ENCODE peak calls at places on chromosome 22, in six cellular contexts. P is thoracic aorta, V is NT2/D1, F is left ventricle myocardium inferior, C is fibroblast of lung, S is BJ. G is an unnamed sample.

GRCh38 chr22:26658161-26658560 is 773 bp downstream of the MIAT start:
- DNase-seq in P (no peak), V (no peak), F (no peak), C (no peak), S (no peak), G (no peak)

GRCh38 chr22:22151308-22151707 is 93.3 kb upstream of the VPREB1 start:
- DNase-seq in P (no peak), V (no peak), F (no peak), C (no peak), S (no peak), G (no peak)

GRCh38 chr22:47107431-47107830 is 345.0 kb downstream of the TBC1D22A start:
- DNase-seq in P (no peak), V (no peak), F (no peak), C (peak; percentile 80), S (peak; percentile 27), G (no peak)

GRCh38 chr22:38172489-38173155 is 9.0 kb downstream of the PLA2G6 start:
- DNase-seq in P (no peak), V (no peak), F (peak; percentile 76), C (peak; percentile 62), S (no peak), G (peak; percentile 88)

GRCh38 chr22:27309713-27310112 is 491.8 kb downstream of the MN1 start:
- DNase-seq in P (no peak), V (no peak), F (no peak), C (no peak), S (no peak), G (no peak)

GRCh38 chr22:16774911-16775529 is 50.2 kb downstream of the XKR3 start:
- DNase-seq in P (no peak), V (no peak), F (no peak), C (no peak), S (no peak), G (no peak)

GRCh38 chr22:24434472-24435322 is 7.3 kb downstream of the ADORA2A start:
- DNase-seq in P (no peak), V (no peak), F (no peak), C (no peak), S (no peak), G (no peak)

GRCh38 chr22:30420401-30421178 is 5.0 kb upstream of the MTFP1 start:
- DNase-seq in P (no peak), V (no peak), F (no peak), C (peak; percentile 64), S (peak; percentile 52), G (no peak)

GRCh38 chr22:31614781-31615480 is 47.1 kb downstream of the PISD start:
- DNase-seq in P (no peak), V (no peak), F (no peak), C (no peak), S (no peak), G (no peak)

GRCh38 chr22:41777749-41778395 is 22.6 kb upstream of the CCDC134 start:
- DNase-seq in P (no peak), V (no peak), F (no peak), C (no peak), S (no peak), G (no peak)

GRCh38 chr22:30301995-30302809 is 12.9 kb upstream of the CASTOR1 start:
- DNase-seq in P (no peak), V (no peak), F (peak; percentile 57), C (peak; percentile 86), S (peak; percentile 52), G (no peak)

GRCh38 chr22:25334091-25334490 is 114.7 kb downstream of the CRYBB2 start:
- DNase-seq in P (no peak), V (peak; percentile 54), F (peak; percentile 28), C (peak; percentile 4), S (no peak), G (peak; percentile 44)

GRCh38 chr22:26522592-26522991 is 10.3 kb upstream of the TFIP11 start:
- DNase-seq in P (no peak), V (no peak), F (no peak), C (no peak), S (no peak), G (no peak)

GRCh38 chr22:44625981-44626687 is 75.9 kb upstream of the PRR5 start:
- DNase-seq in P (no peak), V (no peak), F (peak; percentile 62), C (peak; percentile 51), S (no peak), G (peak; percentile 69)

GRCh38 chr22:29343313-29343805 is 27.9 kb upstream of the RASL10A start:
- DNase-seq in P (no peak), V (no peak), F (peak; percentile 73), C (peak; percentile 24), S (peak; percentile 43), G (no peak)

GRCh38 chr22:22870577-22871398 is 16.8 kb upstream of the IGLL5 start:
- DNase-seq in P (no peak), V (no peak), F (no peak), C (no peak), S (no peak), G (no peak)

DNA sequence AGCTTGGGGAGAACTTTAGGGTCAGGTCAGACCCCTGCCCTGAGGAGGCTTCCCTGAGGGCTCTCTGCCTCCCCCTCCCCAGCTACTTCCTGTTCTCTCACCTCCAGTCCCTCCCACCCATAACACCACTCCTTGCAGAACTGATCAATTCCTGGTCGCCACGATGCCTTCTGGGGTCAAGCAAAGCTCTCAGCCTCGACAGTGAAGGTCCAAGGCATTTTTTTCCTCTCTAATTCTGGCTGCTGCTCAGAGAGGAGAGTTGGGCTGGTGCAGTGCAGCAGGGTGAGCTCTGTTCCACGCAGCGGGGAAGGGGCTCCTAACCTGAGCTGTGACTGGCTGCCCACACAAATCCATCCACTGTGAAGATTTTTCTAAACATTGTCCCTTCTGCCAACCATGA is 628.4 kb downstream of the BRD1 start:
- DNase-seq in P (no peak), V (no peak), F (no peak), C (no peak), S (no peak), G (peak; percentile 40)
- H3K27me3 ChIP-seq in P (no peaks in the 10 kb centered on the region), V (no peaks in the 10 kb centered on the region), F (peaks cover 46% of the 10 kb centered on the region), C (no peaks in the 10 kb centered on the region), S (no peaks in the 10 kb centered on the region), G (no peaks in the 10 kb centered on the region)

GRCh38 chr22:19356708-19357269 is 65.3 kb upstream of the CLTCL1 start:
- DNase-seq in P (no peak), V (no peak), F (no peak), C (no peak), S (no peak), G (no peak)
- H3K4me3 ChIP-seq in P (no peak overlapping the region), V (no peak overlapping the region), F (no peak overlapping the region), C (no peak overlapping the region), S (no peak overlapping the region), G (no peak overlapping the region)

GRCh38 chr22:35037089-35037488 is 28.9 kb upstream of the ISX start:
- DNase-seq in P (no peak), V (peak; percentile 11), F (no peak), C (no peak), S (no peak), G (no peak)
- H3K27me3 ChIP-seq in P (no peaks in the 10 kb centered on the region), V (no peaks in the 10 kb centered on the region), F (peaks cover 56% of the 10 kb centered on the region), C (no peaks in the 10 kb centered on the region), S (no peaks in the 10 kb centered on the region), G (no peaks in the 10 kb centered on the region)

DNA sequence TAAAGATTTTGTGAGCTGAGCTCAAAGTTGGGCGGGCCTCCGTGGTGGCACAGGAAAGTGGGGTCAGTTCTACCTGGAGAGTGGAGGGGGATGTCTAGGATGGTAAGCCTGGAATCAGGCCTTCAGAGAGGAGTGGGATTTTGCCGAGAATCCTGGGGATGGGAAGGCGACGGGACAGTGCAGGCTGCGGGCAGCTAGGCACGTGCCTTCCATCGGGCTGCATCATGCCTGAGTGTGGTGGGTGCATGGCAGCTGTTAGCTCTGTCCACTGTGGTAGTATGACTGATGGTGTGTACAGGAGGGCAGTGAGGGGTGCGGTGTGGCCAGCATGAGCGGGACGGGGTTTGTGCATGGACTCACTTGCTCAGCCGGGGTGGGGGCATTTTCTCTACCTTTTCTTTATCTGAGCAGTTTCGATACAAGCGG is 3.6 kb downstream of the SHANK3 start:
- DNase-seq in P (no peak), V (no peak), F (no peak), C (no peak), S (no peak), G (no peak)
- H3K4me3 ChIP-seq in P (no peak overlapping the region), V (no peak overlapping the region), F (peak overlapping the region; percentile 69), C (no peak overlapping the region), S (no peak overlapping the region), G (no peak overlapping the region)

DNA sequence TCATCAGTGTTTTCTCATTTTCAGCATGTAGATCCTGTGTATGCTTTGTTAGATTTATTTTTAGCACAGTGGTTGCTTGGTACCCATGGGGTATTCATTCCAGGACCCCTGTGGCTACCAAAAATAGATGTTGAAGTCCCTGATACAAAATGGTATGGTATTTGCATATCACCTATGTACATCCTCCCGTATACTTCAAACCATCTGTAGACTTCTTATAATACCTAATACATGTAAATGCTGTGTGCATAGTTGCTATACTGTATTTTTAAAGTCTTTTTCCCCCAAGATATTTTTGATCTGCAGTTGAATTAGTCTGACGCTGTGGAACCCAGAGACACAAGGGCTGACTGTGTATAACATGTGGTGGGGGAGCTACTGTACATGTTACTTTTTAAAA is 101.1 kb downstream of the ATXN10 start:
- DNase-seq in P (no peak), V (no peak), F (no peak), C (no peak), S (no peak), G (no peak)
- H3K27me3 ChIP-seq in P (no peaks in the 10 kb centered on the region), V (no peaks in the 10 kb centered on the region), F (no peaks in the 10 kb centered on the region), C (no peaks in the 10 kb centered on the region), S (no peaks in the 10 kb centered on the region), G (no peaks in the 10 kb centered on the region)

GRCh38 chr22:19757140-19757984 is 3.2 kb upstream of the TBX1 start:
- DNase-seq in P (no peak), V (no peak), F (no peak), C (no peak), S (no peak), G (no peak)

GRCh38 chr22:19755145-19755710 is 5.3 kb upstream of the TBX1 start:
- DNase-seq in P (no peak), V (no peak), F (no peak), C (no peak), S (no peak), G (no peak)

GRCh38 chr22:19756288-19757128 is 4.1 kb upstream of the TBX1 start:
- DNase-seq in P (no peak), V (no peak), F (no peak), C (no peak), S (no peak), G (peak; percentile 75)

GRCh38 chr22:19754701-19755144 is 5.9 kb upstream of the TBX1 start:
- DNase-seq in P (no peak), V (no peak), F (no peak), C (no peak), S (no peak), G (no peak)

DNA sequence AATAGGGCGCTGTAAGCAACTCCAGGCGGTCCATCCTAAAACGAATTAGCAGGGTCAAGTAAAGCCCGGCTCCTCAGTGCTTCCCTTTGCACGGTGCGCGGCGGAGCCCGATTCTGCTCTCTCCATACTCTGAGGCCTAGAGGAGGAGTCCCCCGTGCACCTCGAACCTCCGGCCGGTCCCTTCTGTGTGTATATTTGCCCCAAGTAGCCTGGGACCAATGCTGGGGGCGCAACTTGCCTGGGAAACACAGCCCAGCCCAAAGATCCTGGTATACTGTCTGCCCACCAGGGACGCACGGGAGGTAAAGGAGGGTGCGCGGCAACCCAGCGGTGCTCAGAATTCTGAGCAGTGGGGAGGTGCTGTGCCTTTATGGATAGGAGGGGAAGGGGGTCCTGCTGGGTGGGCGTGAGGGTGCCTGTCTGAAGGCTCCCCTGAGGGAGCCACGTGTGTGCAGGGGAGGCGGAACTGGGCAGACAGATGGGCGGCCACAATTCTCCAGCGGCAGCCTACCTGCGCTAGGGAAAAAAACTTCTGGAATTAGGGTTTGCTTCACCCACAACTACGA is 4.8 kb upstream of the TBX1 start:
- DNase-seq in P (no peak), V (no peak), F (no peak), C (no peak), S (no peak), G (no peak)
- H3K4me3 ChIP-seq in P (no peak overlapping the region), V (peak overlapping the region; percentile 24), F (no peak overlapping the region), C (no peak overlapping the region), S (no peak overlapping the region), G (no peak overlapping the region)